ENCODE peak calls at places on chromosomes 12 and 14, in five cellular contexts. Y is NCI-H1105 treated with DMSO at 0.1 percent for 48 hours; T is lung; C is C1 segment of cervical spinal cord; E is stimulated activated CD4-positive, alpha-beta T cell treated with anti-CD3 and anti-CD28 coated beads, Interleukin-1b, Interleukin-23, amount 100 ng/mL, for 24 hours. Q is an unnamed sample.

GRCh38 chr12:104201238-104202001 is 14.2 kb upstream of the TXNRD1 start:
- DNase-seq in E (no peak), C (no peak), T (peak; percentile 46), Y (peak; percentile 70), Q (peak; percentile 29)

GRCh38 chr12:124609041-124609984 is 41.9 kb upstream of the NCOR2 start:
- DNase-seq in Y (peak; percentile 85), E (peak; percentile 24), T (peak; percentile 93), C (no peak), Q (peak; percentile 37)

GRCh38 chr12:115895247-115895646 is 382.2 kb downstream of the MED13L start:
- DNase-seq in Y (no peak), E (no peak), C (no peak), T (no peak), Q (no peak)

GRCh38 chr12:29599397-29599796 is 101.9 kb upstream of the OVCH1 start:
- DNase-seq in T (no peak), C (no peak), E (no peak), Y (no peak), Q (no peak)

GRCh38 chr12:131388164-131388795 is 322.6 kb upstream of the SFSWAP start:
- DNase-seq in E (no peak), C (no peak), Y (peak; percentile 68), T (no peak), Q (no peak)

GRCh38 chr12:46554461-46554860 is 181.9 kb upstream of the SLC38A2 start:
- DNase-seq in T (no peak), C (no peak), Y (no peak), E (no peak), Q (no peak)

GRCh38 chr14:68374682-68375081 is 418.2 kb downstream of the ZFP36L1 start:
- DNase-seq in C (no peak), T (no peak), Y (no peak), E (no peak), Q (no peak)

GRCh38 chr14:47438650-47439140 is 236.7 kb downstream of the MDGA2 start:
- DNase-seq in Y (no peak), T (no peak), E (no peak), C (no peak), Q (no peak)

GRCh38 chr12:75548879-75549278 is 37.5 kb upstream of the KRR1 start:
- DNase-seq in Y (peak; percentile 32), C (no peak), T (no peak), E (no peak), Q (no peak)

GRCh38 chr14:98893675-98894074 is 378.3 kb downstream of the BCL11B start:
- DNase-seq in E (no peak), T (no peak), C (no peak), Y (no peak), Q (no peak)

GRCh38 chr12:58395470-58395869 is 454.1 kb downstream of the ATP23 start:
- DNase-seq in E (no peak), C (no peak), T (no peak), Y (no peak), Q (no peak)

GRCh38 chr12:109157986-109158385 is 41.6 kb downstream of the ACACB start:
- DNase-seq in E (no peak), T (no peak), C (no peak), Y (no peak), Q (no peak)

GRCh38 chr14:38951451-38951850 is 151.6 kb downstream of the SEC23A start:
- DNase-seq in T (no peak), E (no peak), Y (no peak), C (no peak), Q (no peak)

GRCh38 chr12:85273411-85274075 is 6.5 kb upstream of the ALX1 start:
- DNase-seq in Y (no peak), E (no peak), T (no peak), C (no peak), Q (no peak)

Q was measured in activated T-helper 2 cell treated with anti-CD3 and anti-CD28 coated beads, Interferon-gamma antibody, Interleukin-2, Interleukin-4, amounts not matched to agents 10 μg/mL and 5 μg/mL and 100 μg/mL, durations not matched to agents 14 hours and 24 hours and 36 hours.